ENCODE peak calls at places on chromosomes 5 and 9, in ten cellular contexts. H, J, B, S, T, N, Q, G, Y and U are unnamed samples.

GRCh38 chr5:82100303-82101077 is 128.7 kb downstream of the ATG10 start:
- DNase-seq in S (no peak), B (no peak), N (no peak), J (peak), Q (no peak), H (no peak), T (no peak), G (no peak), Y (no peak), U (no peak)

GRCh38 chr9:124764774-124765438 is 6.2 kb downstream of the NR6A1 start:
- DNase-seq in N (no peak), J (no peak), S (no peak), B (no peak), Q (no peak), H (no peak), Y (no peak), T (no peak), G (peak), U (no peak)

GRCh38 chr9:115717711-115718173 is 435.8 kb upstream of the PAPPA start:
- DNase-seq in S (no peak), J (no peak), Y (no peak), G (peak), Q (peak), N (no peak), B (no peak), T (no peak), H (no peak), U (no peak)

GRCh38 chr9:137313326-137313920 is 11.4 kb upstream of the NRARP start:
- DNase-seq in H (no peak), B (no peak), N (no peak), J (peak), S (no peak), Y (no peak), T (peak), Q (no peak), G (no peak), U (no peak)

GRCh38 chr5:78726003-78726402 is 77.4 kb upstream of the LHFPL2 start:
- DNase-seq in B (no peak), Q (no peak), S (no peak), N (no peak), G (no peak), H (no peak), Y (no peak), T (no peak), J (no peak), U (no peak)

GRCh38 chr5:76114192-76114795 is 31.1 kb downstream of the SV2C start:
- DNase-seq in G (no peak), B (no peak), S (no peak), Y (no peak), T (no peak), Q (no peak), N (no peak), H (no peak), J (peak), U (peak)

GRCh38 chr5:55421074-55421529 is 113.3 kb downstream of the MTREX start:
- DNase-seq in Y (no peak), J (no peak), H (no peak), B (peak), N (no peak), T (no peak), Q (no peak), S (peak), G (peak), U (no peak)

GRCh38 chr5:502325-503079 is 21.7 kb downstream of the SLC9A3 start:
- DNase-seq in G (no peak), J (no peak), N (no peak), S (no peak), Y (no peak), B (no peak), T (no peak), Q (no peak), H (no peak), U (no peak)

GRCh38 chr5:68395844-68396523 is 180.4 kb downstream of the PIK3R1 start:
- DNase-seq in J (peak), B (no peak), Q (no peak), S (no peak), Y (no peak), G (no peak), N (no peak), H (peak), T (no peak), U (peak)

GRCh38 chr9:113737414-113738271 is 138.5 kb upstream of the ZNF618 start:
- DNase-seq in Y (no peak), J (peak), T (no peak), H (no peak), B (peak), S (no peak), N (peak), G (peak), Q (no peak), U (peak)

GRCh38 chr9:116706310-116707290 is 19.5 kb downstream of the TRIM32 start:
- DNase-seq in T (no peak), H (no peak), N (no peak), B (no peak), Q (no peak), J (no peak), G (no peak), Y (no peak), S (no peak), U (no peak)

GRCh38 chr5:71790433-71790832 is 71.4 kb downstream of the CARTPT start:
- DNase-seq in B (no peak), S (no peak), H (no peak), G (no peak), J (no peak), N (no peak), T (no peak), Y (no peak), Q (no peak), U (no peak)

GRCh38 chr9:91246842-91247241 is 114.9 kb downstream of the AUH start:
- DNase-seq in T (no peak), B (no peak), Y (no peak), J (no peak), H (no peak), N (no peak), G (no peak), Q (no peak), S (no peak), U (no peak)

GRCh38 chr5:61322738-61323429 is 9.2 kb upstream of the ZSWIM6 start:
- DNase-seq in J (no peak), H (peak), T (no peak), Y (no peak), S (no peak), N (no peak), Q (no peak), G (peak), B (no peak), U (peak)

GRCh38 chr5:43073597-43074546 is 33.8 kb upstream of the ANXA2R start:
- DNase-seq in T (no peak), H (no peak), B (peak), S (no peak), Q (no peak), Y (peak), J (peak), G (peak), N (no peak), U (peak)

GRCh38 chr5:59174248-59174844 is 591.5 kb downstream of the RAB3C start:
- DNase-seq in B (no peak), N (peak), S (peak), J (peak), T (no peak), H (no peak), G (peak), Y (no peak), Q (no peak), U (no peak)

GRCh38 chr9:37956423-37956820 is 52.5 kb upstream of the SLC25A51 start:
- DNase-seq in J (no peak), H (no peak), N (no peak), Y (no peak), Q (no peak), G (no peak), B (no peak), T (peak), S (no peak), U (no peak)

GRCh38 chr5:85320495-85320894 is 935.8 kb upstream of the EDIL3 start:
- DNase-seq in H (peak), B (no peak), S (no peak), G (no peak), N (no peak), J (no peak), Q (no peak), Y (no peak), T (no peak), U (no peak)

GRCh38 chr9:124132671-124133147 is 121.1 kb downstream of the LHX2 start:
- DNase-seq in T (no peak), H (no peak), B (no peak), G (peak), J (no peak), Q (no peak), N (no peak), S (no peak), Y (no peak), U (no peak)

GRCh38 chr5:178434016-178434761 is 156.0 kb downstream of the COL23A1 start:
- DNase-seq in J (no peak), H (no peak), S (no peak), B (no peak), Q (no peak), G (no peak), N (no peak), T (no peak), Y (no peak), U (no peak)

GRCh38 chr5:53253421-53253871 is 143.9 kb upstream of the MOCS2 start:
- DNase-seq in S (peak), J (no peak), Y (no peak), Q (peak), H (no peak), B (no peak), G (peak), T (no peak), N (peak), U (no peak)

GRCh38 chr5:24899180-24899579 is 254.4 kb upstream of the CDH10 start:
- DNase-seq in H (no peak), N (no peak), B (no peak), Y (no peak), Q (no peak), G (peak), T (no peak), J (no peak), S (no peak), U (no peak)

GRCh38 chr9:37531699-37532098 is 44.5 kb downstream of the FBXO10 start:
- DNase-seq in N (no peak), S (no peak), B (peak), H (no peak), T (peak), Y (no peak), G (no peak), J (no peak), Q (no peak), U (peak)

GRCh38 chr5:40165789-40166728 is 513.7 kb upstream of the PTGER4 start:
- DNase-seq in T (no peak), Y (no peak), J (no peak), Q (no peak), S (no peak), H (no peak), G (peak), N (no peak), B (no peak), U (no peak)

GRCh38 chr9:19555214-19555613 is 146.4 kb downstream of the ACER2 start:
- DNase-seq in J (no peak), N (no peak), Q (no peak), Y (no peak), G (no peak), B (no peak), S (no peak), T (no peak), H (no peak), U (no peak)

GRCh38 chr5:180157866-180158265 is 51.1 kb downstream of the RASGEF1C start:
- DNase-seq in B (no peak), J (no peak), T (no peak), Q (no peak), N (no peak), H (no peak), G (no peak), Y (no peak), S (no peak), U (no peak)

GRCh38 chr9:120775859-120776258 is 17.4 kb downstream of the FBXW2 start:
- DNase-seq in Y (no peak), G (no peak), T (no peak), Q (no peak), H (no peak), N (no peak), S (no peak), J (no peak), B (no peak), U (no peak)

GRCh38 chr5:117473075-117473595 is 898.5 kb upstream of the SEMA6A start:
- DNase-seq in J (no peak), N (no peak), Q (no peak), S (no peak), B (no peak), T (no peak), G (no peak), Y (no peak), H (no peak), U (no peak)